ENCODE peak calls at places on chromosome 7, in seven cellular contexts. G is cardiac muscle cell; T is pancreas; C is CD8-positive, alpha-beta T cell; L is thoracic aorta; U is tibial nerve; Q is A549. O is an unnamed sample.

GRCh38 chr7:75660566-75661215 is 78.0 kb downstream of the HIP1 start:
- DNase-seq in G (no peak), L (no peak), Q (no peak), T (no peak), C (no peak), U (no peak), O (no peak)

GRCh38 chr7:113367187-113367586 is 248.8 kb upstream of the SMIM30 start:
- DNase-seq in T (no peak), Q (no peak), G (no peak), L (no peak), C (no peak), U (no peak), O (no peak)

GRCh38 chr7:37352974-37353948 is 95.4 kb downstream of the ELMO1 start:
- DNase-seq in C (peak; percentile 43), G (no peak), L (no peak), U (no peak), Q (no peak), T (no peak), O (peak; percentile 79)

GRCh38 chr7:100472854-100473499 is 6.0 kb downstream of the TSC22D4 start:
- DNase-seq in T (no peak), U (no peak), C (no peak), G (peak; percentile 80), Q (no peak), L (no peak), O (peak; percentile 47)

GRCh38 chr7:135414850-135415439 is 95.0 kb downstream of the CNOT4 start:
- DNase-seq in Q (peak; percentile 16), L (no peak), T (peak; percentile 35), G (peak; percentile 73), C (no peak), U (peak; percentile 24), O (peak; percentile 17)

GRCh38 chr7:6012355-6013104 is 3.5 kb downstream of the AIMP2 start:
- DNase-seq in L (no peak), C (no peak), Q (no peak), G (peak; percentile 6), U (no peak), T (no peak), O (no peak)

GRCh38 chr7:860149-860548 is 16.2 kb upstream of the GET4 start:
- DNase-seq in G (no peak), U (no peak), T (no peak), C (no peak), Q (no peak), L (no peak), O (no peak)

GRCh38 chr7:95996174-95996573 is 223.8 kb downstream of the DYNC1I1 start:
- DNase-seq in U (no peak), T (no peak), G (no peak), L (no peak), Q (no peak), C (no peak), O (no peak)

GRCh38 chr7:1768835-1769234 is 98.8 kb downstream of the ELFN1 start:
- DNase-seq in L (no peak), Q (peak; percentile 40), C (no peak), T (no peak), G (no peak), U (no peak), O (no peak)

GRCh38 chr7:79051915-79052314 is 401.6 kb downstream of the MAGI2 start:
- DNase-seq in T (no peak), G (no peak), Q (no peak), L (no peak), U (no peak), C (no peak), O (no peak)

GRCh38 chr7:129569811-129570215 is 41.7 kb upstream of the NRF1 start:
- DNase-seq in T (no peak), U (no peak), Q (peak; percentile 82), G (peak; percentile 77), C (no peak), L (no peak), O (no peak)

GRCh38 chr7:32921896-32922295 is 30.3 kb upstream of the KBTBD2 start:
- DNase-seq in C (no peak), L (no peak), Q (no peak), G (peak; percentile 89), T (no peak), U (no peak), O (no peak)

GRCh38 chr7:1919539-1920265 is 249.6 kb downstream of the ELFN1 start:
- DNase-seq in T (peak; percentile 79), U (peak; percentile 43), L (no peak), G (no peak), C (no peak), Q (no peak), O (peak; percentile 29)

GRCh38 chr7:2924866-2925840 is 81.0 kb upstream of the GNA12 start:
- DNase-seq in T (no peak), L (no peak), U (no peak), G (peak; percentile 40), Q (no peak), C (no peak), O (no peak)

GRCh38 chr7:77395543-77395942 is 20.6 kb downstream of the GSAP start:
- DNase-seq in Q (no peak), G (no peak), U (no peak), C (no peak), L (no peak), T (no peak), O (no peak)

GRCh38 chr7:28908775-28909174 is 49.4 kb downstream of the TRIL start:
- DNase-seq in T (no peak), Q (no peak), L (no peak), C (no peak), G (no peak), U (peak; percentile 17), O (no peak)

GRCh38 chr7:73644887-73645286 is 20.6 kb upstream of the MLXIPL start:
- DNase-seq in G (no peak), L (no peak), C (no peak), U (no peak), Q (no peak), T (no peak), O (no peak)

GRCh38 chr7:80018941-80019808 is 115.5 kb upstream of the GNAI1 start:
- DNase-seq in C (peak; percentile 21), T (peak; percentile 15), L (no peak), U (no peak), G (peak; percentile 73), Q (peak; percentile 54), O (no peak)

GRCh38 chr7:25261545-25262135 is 33.4 kb upstream of the NPVF start:
- DNase-seq in U (no peak), Q (no peak), G (no peak), C (no peak), L (no peak), T (no peak), O (no peak)

GRCh38 chr7:41445951-41446350 is 256.9 kb downstream of the INHBA start:
- DNase-seq in Q (no peak), T (no peak), U (no peak), C (no peak), L (no peak), G (no peak), O (no peak)

GRCh38 chr7:81831883-81832282 is 62.0 kb upstream of the HGF start:
- DNase-seq in G (no peak), C (no peak), T (no peak), U (no peak), L (no peak), Q (no peak), O (no peak)
- H3K27ac ChIP-seq in G (no peak overlapping the region), C (no peak overlapping the region), T (no peak overlapping the region), U (no peak overlapping the region), L (no peak overlapping the region), Q (no peak overlapping the region), O (no peak overlapping the region)

GRCh38 chr7:133355325-133355708 is 102.4 kb downstream of the EXOC4 start:
- DNase-seq in Q (no peak), G (peak; percentile 91), T (no peak), C (no peak), L (no peak), U (no peak), O (no peak)
- H3K27ac ChIP-seq in Q (no peak overlapping the region), G (no peak overlapping the region), T (no peak overlapping the region), C (no peak overlapping the region), L (no peak overlapping the region), U (no peak overlapping the region), O (no peak overlapping the region)

GRCh38 chr7:107955394-107955793 is 47.6 kb downstream of the LAMB1 start:
- DNase-seq in G (no peak), U (no peak), C (no peak), Q (no peak), T (no peak), L (no peak), O (no peak)
- H3K27ac ChIP-seq in G (no peak overlapping the region), U (no peak overlapping the region), C (no peak overlapping the region), Q (no peak overlapping the region), T (no peak overlapping the region), L (no peak overlapping the region), O (no peak overlapping the region)

GRCh38 chr7:11458736-11459483 is 373.1 kb downstream of the THSD7A start:
- DNase-seq in C (no peak), L (no peak), T (peak; percentile 38), Q (peak; percentile 5), U (no peak), G (peak; percentile 93), O (no peak)
- H3K27ac ChIP-seq in C (no peak overlapping the region), L (no peak overlapping the region), T (no peak overlapping the region), Q (peak overlapping the region; percentile 68), U (no peak overlapping the region), G (no peak overlapping the region), O (no peak overlapping the region)

DNA sequence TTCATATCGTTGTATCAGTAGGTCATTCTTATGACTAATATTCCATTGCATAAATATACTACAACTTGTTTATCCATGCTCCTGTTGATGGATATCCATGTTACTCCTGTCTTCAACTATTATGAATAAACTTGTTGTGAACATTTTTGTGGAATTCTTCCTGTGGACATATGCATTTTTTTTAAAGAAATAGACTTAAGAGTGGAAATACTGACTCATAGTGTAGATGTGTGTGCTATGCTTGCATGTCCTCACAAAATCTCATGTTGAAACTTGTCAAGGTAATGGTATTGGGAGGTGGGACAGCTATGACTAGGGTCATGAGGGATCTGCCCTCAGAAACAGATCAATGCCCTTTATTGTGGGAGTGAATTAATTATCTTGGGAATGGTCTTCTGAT is 240.5 kb upstream of the PRSS58 start:
- DNase-seq in C (no peak), T (no peak), Q (no peak), U (no peak), G (no peak), L (no peak), O (no peak)
- H3K27ac ChIP-seq in C (no peak overlapping the region), T (no peak overlapping the region), Q (no peak overlapping the region), U (no peak overlapping the region), G (no peak overlapping the region), L (no peak overlapping the region), O (no peak overlapping the region)

GRCh38 chr7:131431289-131431688 is 103.6 kb downstream of the MKLN1 start:
- DNase-seq in Q (no peak), C (no peak), G (peak; percentile 71), L (peak; percentile 9), T (peak; percentile 32), U (peak; percentile 30), O (no peak)
- H3K27ac ChIP-seq in Q (no peak overlapping the region), C (no peak overlapping the region), G (no peak overlapping the region), L (no peak overlapping the region), T (no peak overlapping the region), U (peak overlapping the region; percentile 48), O (no peak overlapping the region)

GRCh38 chr7:17507717-17508116 is 209.3 kb downstream of the AHR start:
- DNase-seq in U (no peak), Q (no peak), G (no peak), T (no peak), C (no peak), L (no peak), O (no peak)
- H3K27ac ChIP-seq in U (no peak overlapping the region), Q (no peak overlapping the region), G (no peak overlapping the region), T (no peak overlapping the region), C (no peak overlapping the region), L (no peak overlapping the region), O (no peak overlapping the region)